ENCODE peak calls at places on chromosomes 13 and 19, in five cellular contexts. One of them, this sample, is unnamed.

GRCh38 chr19:18363787-18364186 is 22.2 kb upstream of the GDF15 start:
- DNase-seq in progenitor cell of endocrine pancreas: no peak
- DNase-seq in caudate nucleus: no peak
- DNase-seq in H1: no peak
- DNase-seq in foreskin fibroblast: no peak
- DNase-seq in this sample: no peak

GRCh38 chr19:16001481-16002312 is 52.9 kb downstream of the OR10H4 start:
- DNase-seq in progenitor cell of endocrine pancreas: no peak
- DNase-seq in H1: no peak
- DNase-seq in caudate nucleus: no peak
- DNase-seq in foreskin fibroblast: peak
- DNase-seq in this sample: no peak

GRCh38 chr13:30299746-30300145 is 7.6 kb downstream of the KATNAL1 start:
- DNase-seq in H1: no peak
- DNase-seq in foreskin fibroblast: no peak
- DNase-seq in caudate nucleus: no peak
- DNase-seq in progenitor cell of endocrine pancreas: no peak
- DNase-seq in this sample: no peak

GRCh38 chr13:89900104-89900760 is 1447.3 kb upstream of the MIR17HG start:
- DNase-seq in caudate nucleus: no peak
- DNase-seq in H1: no peak
- DNase-seq in progenitor cell of endocrine pancreas: no peak
- DNase-seq in foreskin fibroblast: no peak
- DNase-seq in this sample: no peak

GRCh38 chr13:109691689-109692088 is 94.7 kb downstream of the IRS2 start:
- DNase-seq in caudate nucleus: no peak
- DNase-seq in H1: no peak
- DNase-seq in foreskin fibroblast: no peak
- DNase-seq in progenitor cell of endocrine pancreas: no peak
- DNase-seq in this sample: no peak

GRCh38 chr19:36032251-36033104 is at the start of gene CLIP3:
- DNase-seq in H1: no peak
- DNase-seq in caudate nucleus: peak
- DNase-seq in progenitor cell of endocrine pancreas: peak
- DNase-seq in foreskin fibroblast: peak
- DNase-seq in this sample: peak

GRCh38 chr19:39937094-39937493 is 2.7 kb upstream of the FCGBP start:
- DNase-seq in H1: no peak
- DNase-seq in caudate nucleus: no peak
- DNase-seq in foreskin fibroblast: no peak
- DNase-seq in progenitor cell of endocrine pancreas: no peak
- DNase-seq in this sample: no peak

GRCh38 chr13:90362718-90363117 is 984.8 kb upstream of the MIR17HG start:
- DNase-seq in caudate nucleus: no peak
- DNase-seq in foreskin fibroblast: no peak
- DNase-seq in H1: no peak
- DNase-seq in progenitor cell of endocrine pancreas: no peak
- DNase-seq in this sample: no peak

GRCh38 chr13:27288397-27288796 is 17.8 kb downstream of the RASL11A start:
- DNase-seq in foreskin fibroblast: no peak
- DNase-seq in progenitor cell of endocrine pancreas: no peak
- DNase-seq in caudate nucleus: no peak
- DNase-seq in H1: no peak
- DNase-seq in this sample: no peak

GRCh38 chr13:110911880-110912279 is 3.0 kb downstream of the ANKRD10 start:
- DNase-seq in H1: no peak
- DNase-seq in foreskin fibroblast: no peak
- DNase-seq in progenitor cell of endocrine pancreas: no peak
- DNase-seq in caudate nucleus: no peak
- DNase-seq in this sample: no peak

GRCh38 chr13:44732503-44733098 is 156.5 kb upstream of the TSC22D1 start:
- DNase-seq in progenitor cell of endocrine pancreas: no peak
- DNase-seq in foreskin fibroblast: no peak
- DNase-seq in caudate nucleus: no peak
- DNase-seq in H1: no peak
- DNase-seq in this sample: no peak

GRCh38 chr19:13154241-13154778 is 4.1 kb downstream of the IER2 start:
- DNase-seq in caudate nucleus: no peak
- DNase-seq in progenitor cell of endocrine pancreas: peak
- DNase-seq in foreskin fibroblast: peak
- DNase-seq in H1: no peak
- DNase-seq in this sample: no peak

GRCh38 chr13:48654511-48654910 is 782 bp downstream of the CYSLTR2 start:
- DNase-seq in caudate nucleus: no peak
- DNase-seq in foreskin fibroblast: no peak
- DNase-seq in H1: no peak
- DNase-seq in progenitor cell of endocrine pancreas: no peak
- DNase-seq in this sample: no peak

GRCh38 chr19:52935434-52935833 is 12.2 kb upstream of the ZNF888 start:
- DNase-seq in foreskin fibroblast: no peak
- DNase-seq in H1: no peak
- DNase-seq in progenitor cell of endocrine pancreas: no peak
- DNase-seq in caudate nucleus: no peak
- DNase-seq in this sample: no peak

GRCh38 chr13:85419611-85420010 is 379.6 kb downstream of the SLITRK6 start:
- DNase-seq in H1: no peak
- DNase-seq in progenitor cell of endocrine pancreas: no peak
- DNase-seq in caudate nucleus: no peak
- DNase-seq in foreskin fibroblast: no peak
- DNase-seq in this sample: no peak

GRCh38 chr19:8511573-8512101 is 2.3 kb downstream of the ZNF414 start:
- DNase-seq in foreskin fibroblast: no peak
- DNase-seq in caudate nucleus: no peak
- DNase-seq in progenitor cell of endocrine pancreas: no peak
- DNase-seq in H1: no peak
- DNase-seq in this sample: no peak

GRCh38 chr19:13684021-13684420 is 80.3 kb upstream of the MRI1 start:
- DNase-seq in caudate nucleus: no peak
- DNase-seq in foreskin fibroblast: no peak
- DNase-seq in H1: no peak
- DNase-seq in progenitor cell of endocrine pancreas: no peak
- DNase-seq in this sample: no peak

GRCh38 chr13:66312312-66313087 is 917.6 kb downstream of the PCDH9 start:
- DNase-seq in foreskin fibroblast: peak
- DNase-seq in caudate nucleus: no peak
- DNase-seq in progenitor cell of endocrine pancreas: no peak
- DNase-seq in H1: no peak
- DNase-seq in this sample: no peak

GRCh38 chr13:84455143-84455905 is 573.0 kb upstream of the SLITRK1 start:
- DNase-seq in foreskin fibroblast: no peak
- DNase-seq in H1: no peak
- DNase-seq in progenitor cell of endocrine pancreas: no peak
- DNase-seq in caudate nucleus: no peak
- DNase-seq in this sample: no peak

GRCh38 chr13:43157796-43158195 is 134.4 kb downstream of the DNAJC15 start:
- DNase-seq in H1: no peak
- DNase-seq in caudate nucleus: no peak
- DNase-seq in progenitor cell of endocrine pancreas: no peak
- DNase-seq in foreskin fibroblast: peak
- DNase-seq in this sample: no peak

GRCh38 chr13:35139591-35139990 is 197.5 kb downstream of the NBEA start:
- DNase-seq in caudate nucleus: no peak
- DNase-seq in H1: no peak
- DNase-seq in progenitor cell of endocrine pancreas: no peak
- DNase-seq in foreskin fibroblast: peak
- DNase-seq in this sample: no peak

GRCh38 chr13:41273806-41274441 is 10.5 kb upstream of the MTRF1 start:
- DNase-seq in H1: no peak
- DNase-seq in caudate nucleus: no peak
- DNase-seq in foreskin fibroblast: no peak
- DNase-seq in progenitor cell of endocrine pancreas: no peak
- DNase-seq in this sample: no peak

GRCh38 chr13:48235100-48235813 is 2.3 kb downstream of the ITM2B start:
- DNase-seq in H1: no peak
- DNase-seq in caudate nucleus: peak
- DNase-seq in progenitor cell of endocrine pancreas: no peak
- DNase-seq in foreskin fibroblast: peak
- DNase-seq in this sample: no peak

GRCh38 chr13:19864018-19864338 is 529 bp upstream of the ZMYM5 start:
- DNase-seq in H1: no peak
- DNase-seq in progenitor cell of endocrine pancreas: no peak
- DNase-seq in foreskin fibroblast: peak
- DNase-seq in caudate nucleus: peak
- DNase-seq in this sample: no peak

GRCh38 chr13:21668665-21669599 is 1.9 kb upstream of the FGF9 start:
- DNase-seq in progenitor cell of endocrine pancreas: peak
- DNase-seq in caudate nucleus: no peak
- DNase-seq in foreskin fibroblast: peak
- DNase-seq in H1: no peak
- DNase-seq in this sample: no peak

GRCh38 chr19:38394488-38394887 is 6.0 kb downstream of the SPRED3 start:
- DNase-seq in progenitor cell of endocrine pancreas: no peak
- DNase-seq in foreskin fibroblast: peak
- DNase-seq in H1: peak
- DNase-seq in caudate nucleus: no peak
- DNase-seq in this sample: no peak

GRCh38 chr13:114082849-114083645 is 49.4 kb downstream of the RASA3 start:
- DNase-seq in caudate nucleus: no peak
- DNase-seq in foreskin fibroblast: no peak
- DNase-seq in progenitor cell of endocrine pancreas: no peak
- DNase-seq in H1: no peak
- DNase-seq in this sample: no peak

This sample was measured in hippocampal formation.